ENCODE peak calls at places on chromosomes 11 and 22, in five cellular contexts. J is activated CD8-positive, alpha-beta memory T cell treated with anti-CD3 and anti-CD28 coated beads, Interleukin-2, amount 50 U/mL, for 4 hours; E is AG09309; W is LHCN-M2; I is effector memory CD4-positive, alpha-beta T cell. L is an unnamed sample.

GRCh38 chr11:66464916-66465315 is 1.8 kb upstream of the PELI3 start:
- DNase-seq in E (no peak), I (no peak), J (no peak), W (no peak), L (no peak)

GRCh38 chr11:61091373-61092279 is 10.7 kb upstream of the CD5 start:
- DNase-seq in W (no peak), I (no peak), J (no peak), E (no peak), L (no peak)

GRCh38 chr11:16902979-16903378 is 111.2 kb downstream of the PLEKHA7 start:
- DNase-seq in I (no peak), J (no peak), E (no peak), W (no peak), L (no peak)

GRCh38 chr11:128685383-128686044 is 8.4 kb upstream of the FLI1 start:
- DNase-seq in W (no peak), J (no peak), E (no peak), I (no peak), L (no peak)

GRCh38 chr22:22768885-22769284 is 118.7 kb upstream of the IGLL5 start:
- DNase-seq in J (no peak), W (no peak), I (no peak), E (no peak), L (no peak)

GRCh38 chr11:117217141-117217609 is 14.7 kb downstream of the PCSK7 start:
- DNase-seq in W (peak; percentile 53), I (no peak), E (peak; percentile 58), J (no peak), L (no peak)

GRCh38 chr11:7551571-7551970 is 37.8 kb downstream of the PPFIBP2 start:
- DNase-seq in W (peak; percentile 22), E (peak; percentile 55), J (no peak), I (no peak), L (no peak)

GRCh38 chr11:11117730-11118129 is 235.3 kb downstream of the CSNK2A3 start:
- DNase-seq in W (no peak), J (no peak), E (no peak), I (no peak), L (no peak)

GRCh38 chr22:49142891-49143290 is 684.8 kb downstream of the BRD1 start:
- DNase-seq in E (no peak), W (no peak), J (no peak), I (no peak), L (no peak)

GRCh38 chr11:120186799-120187591 is 23.8 kb upstream of the OAF start:
- DNase-seq in J (no peak), E (no peak), W (no peak), I (no peak), L (no peak)

GRCh38 chr22:28299760-28300159 is 379.9 kb downstream of the TTC28 start:
- DNase-seq in I (no peak), E (peak; percentile 16), J (no peak), W (no peak), L (no peak)